ENCODE peak calls at places on chromosomes 4 and X, in five cellular contexts. Q, I, R, K and J are unnamed samples.

GRCh38 chrX:52280812-52281211 is 88.0 kb upstream of the XAGE2 start:
- DNase-seq in I (no peak), Q (no peak), R (no peak), K (no peak), J (no peak)

GRCh38 chr4:15361529-15361928 is 66.3 kb upstream of the C1QTNF7 start:
- DNase-seq in R (no peak), Q (no peak), I (no peak), K (no peak), J (no peak)

GRCh38 chrX:155632424-155633100 is 19.8 kb upstream of the TMLHE start:
- DNase-seq in I (no peak), Q (peak; percentile 35), R (no peak), K (peak; percentile 18), J (no peak)

GRCh38 chrX:1486749-1487361 is 34.1 kb upstream of the ASMTL start:
- DNase-seq in R (no peak), Q (peak; percentile 2), I (no peak), K (no peak), J (peak; percentile 69)

GRCh38 chrX:106999002-106999975 is 723 bp downstream of the MORC4 start:
- DNase-seq in I (peak; percentile 8), K (peak; percentile 29), R (peak; percentile 19), Q (no peak), J (peak; percentile 74)

GRCh38 chr4:125268065-125268755 is 46.5 kb upstream of the FAT4 start:
- DNase-seq in R (no peak), Q (no peak), K (no peak), I (no peak), J (no peak)

GRCh38 chrX:79270401-79270800 is 96.7 kb downstream of the ITM2A start:
- DNase-seq in K (peak; percentile 85), I (peak; percentile 55), R (no peak), Q (peak; percentile 80), J (peak; percentile 51)

GRCh38 chr4:48901196-48901595 is 5.4 kb downstream of the OCIAD2 start:
- DNase-seq in Q (no peak), K (no peak), I (no peak), R (no peak), J (no peak)

GRCh38 chr4:17335371-17335770 is 176.5 kb downstream of the QDPR start:
- DNase-seq in Q (no peak), R (no peak), K (peak; percentile 32), I (no peak), J (no peak)

GRCh38 chr4:7924570-7924969 is 15.1 kb downstream of the AFAP1 start:
- DNase-seq in K (no peak), I (no peak), Q (no peak), R (peak; percentile 37), J (no peak)

GRCh38 chrX:40504801-40505605 is 75.8 kb upstream of the ATP6AP2 start:
- DNase-seq in I (no peak), Q (no peak), K (peak; percentile 56), R (peak; percentile 69), J (peak; percentile 78)

GRCh38 chr4:186852078-186852420 is 128.4 kb upstream of the FAT1 start:
- DNase-seq in Q (no peak), R (no peak), I (no peak), K (no peak), J (no peak)